ENCODE peak calls at places on chromosomes 2 and 18, in eight cellular contexts. B is choroid plexus epithelial cell, O is adrenal gland, G is WERI-Rb-1, W is epithelial cell of esophagus, T is uterus, F is fibroblast of pulmonary artery, X is HepG2. P is an unnamed sample.

GRCh38 chr2:168635065-168635577 is 167.3 kb upstream of the NOSTRIN start:
- DNase-seq in X (no peak), G (peak; percentile 67), W (no peak), B (peak; percentile 91), O (peak; percentile 50), T (peak; percentile 80), F (peak; percentile 81), P (no peak)

GRCh38 chr2:37892436-37893114 is 32.5 kb upstream of the RMDN2 start:
- DNase-seq in B (no peak), X (no peak), O (no peak), G (no peak), T (no peak), F (no peak), W (no peak), P (no peak)

GRCh38 chr2:86648696-86649095 is 25.0 kb upstream of the RNF103 start:
- DNase-seq in F (no peak), G (no peak), B (peak; percentile 18), O (no peak), T (no peak), W (no peak), X (no peak), P (no peak)

GRCh38 chr2:133571249-133571648 is 3.0 kb upstream of the NCKAP5 start:
- DNase-seq in X (no peak), T (no peak), W (no peak), B (no peak), O (no peak), F (no peak), G (no peak), P (no peak)

GRCh38 chr2:150789376-150789905 is 302.0 kb upstream of the RND3 start:
- DNase-seq in W (no peak), G (no peak), F (peak; percentile 87), X (no peak), T (no peak), B (no peak), O (no peak), P (no peak)

GRCh38 chr2:6919912-6920905 is 3.0 kb downstream of the RNF144A start:
- DNase-seq in W (no peak), G (no peak), O (no peak), X (no peak), T (no peak), F (no peak), B (peak; percentile 37), P (no peak)

GRCh38 chr18:44917865-44918476 is 237.3 kb downstream of the SETBP1 start:
- DNase-seq in F (no peak), B (no peak), X (peak; percentile 10), W (no peak), T (peak; percentile 38), G (no peak), O (no peak), P (no peak)

GRCh38 chr18:9348766-9349165 is 14.2 kb downstream of the TWSG1 start:
- DNase-seq in B (no peak), X (no peak), G (no peak), W (no peak), T (no peak), F (no peak), O (no peak), P (no peak)

GRCh38 chr2:24409700-24410556 is 49.6 kb upstream of the ITSN2 start:
- DNase-seq in X (peak; percentile 71), G (peak; percentile 45), F (peak; percentile 84), T (peak; percentile 52), O (peak; percentile 34), B (peak; percentile 84), W (peak; percentile 73), P (peak; percentile 57)

GRCh38 chr2:9235388-9236344 is 29.1 kb downstream of the ASAP2 start:
- DNase-seq in B (peak; percentile 67), F (peak; percentile 70), X (peak; percentile 17), O (peak; percentile 47), T (peak; percentile 70), G (no peak), W (peak; percentile 74), P (no peak)
- H3K4me3 ChIP-seq in B (no peak overlapping the region), F (peak overlapping the region; percentile 13), X (peak overlapping the region; percentile 66), O (no peak overlapping the region), T (no peak overlapping the region), G (no peak overlapping the region), W (no peak overlapping the region), P (no peak overlapping the region)

GRCh38 chr2:84969511-84970265 is 1.3 kb upstream of the KCMF1 start:
- DNase-seq in B (peak; percentile 54), X (no peak), T (no peak), W (no peak), F (peak; percentile 38), G (no peak), O (no peak), P (no peak)

GRCh38 chr2:84970956-84971798 is at the start of gene KCMF1:
- DNase-seq in T (peak; percentile 71), B (peak; percentile 72), G (peak; percentile 85), W (peak; percentile 83), O (peak; percentile 75), F (peak; percentile 65), X (no peak), P (no peak)

GRCh38 chr2:84965827-84966226 is 5.1 kb upstream of the KCMF1 start:
- DNase-seq in G (no peak), O (no peak), F (no peak), T (no peak), X (no peak), B (no peak), W (no peak), P (no peak)

GRCh38 chr2:84971799-84972790 is 1.1 kb downstream of the KCMF1 start:
- DNase-seq in X (no peak), O (peak; percentile 66), T (peak; percentile 23), W (peak; percentile 51), G (peak; percentile 39), F (peak; percentile 37), B (peak; percentile 52), P (no peak)

DNA sequence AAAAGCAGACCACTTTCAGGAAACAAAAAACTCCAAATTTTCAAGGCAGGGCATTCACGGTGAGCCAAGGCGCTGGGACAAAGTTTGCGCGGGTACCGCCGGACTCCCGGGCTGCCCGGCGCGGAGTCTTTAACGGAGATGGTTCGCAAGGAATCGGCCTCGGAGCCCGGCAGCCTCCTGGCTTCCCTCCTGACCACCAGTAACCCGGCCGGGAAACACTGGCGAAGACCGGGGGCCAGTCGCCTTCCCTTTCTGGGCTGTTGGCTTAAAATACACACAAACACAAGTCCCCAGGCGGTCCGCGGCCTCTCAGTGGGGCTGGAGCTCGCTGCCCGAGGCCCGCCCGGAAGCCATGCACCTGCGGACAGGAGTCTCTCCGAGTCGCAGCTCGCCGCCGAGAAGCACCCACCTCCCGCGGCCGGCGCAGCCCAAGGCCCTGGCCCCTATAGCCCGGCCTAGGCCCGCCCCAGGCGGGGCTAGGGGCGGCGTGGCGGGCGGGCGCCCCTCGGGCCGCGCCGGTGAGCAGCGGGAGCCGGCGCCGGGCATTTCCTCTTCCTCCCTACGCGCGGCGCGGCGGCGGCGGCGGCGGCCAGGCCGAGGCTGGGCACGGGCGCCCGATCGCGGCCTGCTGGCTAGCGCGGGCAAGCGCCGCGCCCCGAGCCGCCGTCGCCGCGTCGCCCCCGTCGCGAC is 550 bp upstream of the KCMF1 start:
- DNase-seq in G (peak; percentile 57), F (peak; percentile 43), O (peak; percentile 67), W (peak; percentile 60), B (peak; percentile 63), X (no peak), T (peak; percentile 55), P (no peak)
- TF ChIP-seq CTCF in G (no peak), F (no peak), O (no peak), W (no peak), B (no peak), X (no peak), T (no peak), P (no peak)

GRCh38 chr2:231200805-231201474 is 2.5 kb downstream of the ARMC9 start:
- DNase-seq in F (peak; percentile 39), O (no peak), G (peak; percentile 46), T (no peak), W (peak; percentile 70), X (no peak), B (peak; percentile 53), P (peak; percentile 51)
- H3K4me3 ChIP-seq in F (peak overlapping the region; percentile 2), O (no peak overlapping the region), G (no peak overlapping the region), T (no peak overlapping the region), W (no peak overlapping the region), X (no peak overlapping the region), B (peak overlapping the region; percentile 95), P (peak overlapping the region; percentile 80)

DNA sequence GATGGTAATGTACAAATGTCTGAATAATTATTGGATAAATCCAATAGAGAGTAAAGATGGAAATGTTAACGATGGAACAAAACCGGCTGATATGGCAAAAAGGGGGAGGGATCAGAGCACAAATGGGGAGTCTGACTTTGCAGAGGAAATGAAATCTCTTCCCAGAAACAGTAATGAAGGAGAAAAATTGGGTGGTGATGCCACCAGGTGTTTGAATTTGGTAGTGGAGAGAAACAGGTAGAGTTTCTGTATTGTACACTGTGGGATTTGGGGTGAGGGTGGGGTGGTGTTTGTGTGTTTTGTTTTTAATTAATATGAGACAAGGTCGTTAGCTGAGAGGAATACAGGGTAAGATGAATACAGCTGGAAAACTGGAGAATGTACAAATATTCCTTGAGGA is 20.4 kb upstream of the XDH start:
- DNase-seq in G (no peak), X (no peak), W (peak; percentile 57), T (no peak), F (no peak), B (peak; percentile 39), O (no peak), P (no peak)
- TF ChIP-seq CTCF in G (peak; percentile 17), X (no peak), W (peak; percentile 50), T (no peak), F (peak; percentile 28), B (peak; percentile 49), O (no peak), P (no peak)

GRCh38 chr2:46164581-46165301 is 132.5 kb upstream of the EPAS1 start:
- DNase-seq in X (no peak), G (peak; percentile 84), T (peak; percentile 95), O (peak; percentile 76), B (peak; percentile 98), F (peak; percentile 99), W (peak; percentile 83), P (peak; percentile 92)

GRCh38 chr2:46165916-46166315 is 131.3 kb upstream of the EPAS1 start:
- DNase-seq in W (no peak), T (no peak), O (no peak), B (no peak), G (no peak), X (no peak), F (no peak), P (no peak)

GRCh38 chr2:46162329-46162870 is 134.8 kb upstream of the EPAS1 start:
- DNase-seq in T (peak; percentile 45), F (peak; percentile 53), G (no peak), O (no peak), W (no peak), X (no peak), B (peak; percentile 79), P (no peak)

GRCh38 chr2:46163031-46163430 is 134.2 kb upstream of the EPAS1 start:
- DNase-seq in O (no peak), B (no peak), G (no peak), T (no peak), X (no peak), W (no peak), F (no peak), P (no peak)

GRCh38 chr2:46163804-46164569 is 133.2 kb upstream of the EPAS1 start:
- DNase-seq in B (peak; percentile 31), O (no peak), T (no peak), G (no peak), F (peak; percentile 38), W (peak; percentile 89), X (no peak), P (no peak)
- H3K4me3 ChIP-seq in B (no peak overlapping the region), O (no peak overlapping the region), T (no peak overlapping the region), G (no peak overlapping the region), F (no peak overlapping the region), W (no peak overlapping the region), X (no peak overlapping the region), P (no peak overlapping the region)

GRCh38 chr2:94964193-94964592 is 61.3 kb upstream of the MAL start:
- DNase-seq in F (no peak), O (no peak), B (no peak), X (no peak), T (no peak), G (no peak), W (no peak), P (no peak)
- TF ChIP-seq CTCF in F (no peak), O (no peak), B (no peak), X (peak; percentile 12), T (no peak), G (no peak), W (no peak), P (no peak)